ENCODE peak calls at places on chromosome 14, in nine cellular contexts. Q, A, D, M, U, R, I, P and G are unnamed samples.

GRCh38 chr14:105021656-105022275 is 883 bp upstream of the CDCA4 start:
- DNase-seq in Q (peak; percentile 76), A (peak; percentile 52), D (no peak), M (no peak), U (peak; percentile 30), R (peak; percentile 28), I (no peak), P (no peak), G (no peak)

GRCh38 chr14:96089401-96089800 is 50.2 kb downstream of the C14orf132 start:
- DNase-seq in Q (no peak), A (no peak), D (no peak), M (no peak), U (no peak), R (no peak), I (no peak), P (no peak), G (no peak)

GRCh38 chr14:102251161-102251560 is 53.8 kb downstream of the MOK start:
- DNase-seq in Q (no peak), A (no peak), D (no peak), M (no peak), U (no peak), R (no peak), I (no peak), P (no peak), G (no peak)

GRCh38 chr14:36521598-36522345 is 1.7 kb upstream of the NKX2-1 start:
- DNase-seq in Q (no peak), A (no peak), D (no peak), M (no peak), U (no peak), R (no peak), I (peak; percentile 35), P (no peak), G (no peak)

GRCh38 chr14:90429764-90430163 is 32.9 kb downstream of the CALM1 start:
- DNase-seq in Q (no peak), A (no peak), D (no peak), M (no peak), U (peak; percentile 40), R (no peak), I (no peak), P (no peak), G (no peak)

GRCh38 chr14:88424573-88424972 is 39.1 kb downstream of the SPATA7 start:
- DNase-seq in Q (no peak), A (no peak), D (no peak), M (no peak), U (no peak), R (no peak), I (no peak), P (no peak), G (no peak)

GRCh38 chr14:69317780-69318179 is 57.8 kb downstream of the GALNT16 start:
- DNase-seq in Q (no peak), A (no peak), D (no peak), M (no peak), U (no peak), R (no peak), I (no peak), P (no peak), G (no peak)

GRCh38 chr14:44795725-44796124 is 166.0 kb downstream of the KLHL28 start:
- DNase-seq in Q (no peak), A (no peak), D (no peak), M (no peak), U (no peak), R (no peak), I (no peak), P (no peak), G (no peak)

GRCh38 chr14:20143911-20144310 is 5.3 kb downstream of the OR4N5 start:
- DNase-seq in Q (peak; percentile 19), A (no peak), D (no peak), M (no peak), U (no peak), R (no peak), I (no peak), P (peak; percentile 14), G (no peak)

GRCh38 chr14:91420686-91421085 is 3.1 kb upstream of the CCDC88C start:
- DNase-seq in Q (no peak), A (no peak), D (no peak), M (no peak), U (no peak), R (no peak), I (no peak), P (no peak), G (no peak)

GRCh38 chr14:68513137-68513536 is 279.7 kb downstream of the ZFP36L1 start:
- DNase-seq in Q (no peak), A (no peak), D (no peak), M (no peak), U (no peak), R (no peak), I (no peak), P (no peak), G (no peak)

GRCh38 chr14:100348779-100349708 is 25.9 kb downstream of the SLC25A47 start:
- DNase-seq in Q (no peak), A (no peak), D (no peak), M (no peak), U (no peak), R (no peak), I (no peak), P (no peak), G (no peak)

GRCh38 chr14:69079188-69079742 is 73.7 kb downstream of the DCAF5 start:
- DNase-seq in Q (no peak), A (no peak), D (no peak), M (peak; percentile 78), U (no peak), R (no peak), I (no peak), P (no peak), G (no peak)

GRCh38 chr14:100955201-100955600 is 51.7 kb upstream of the RTL1 start:
- DNase-seq in Q (no peak), A (no peak), D (no peak), M (no peak), U (no peak), R (no peak), I (no peak), P (no peak), G (no peak)

GRCh38 chr14:104879201-104879982 is 14.3 kb downstream of the CEP170B start:
- DNase-seq in Q (no peak), A (no peak), D (no peak), M (no peak), U (no peak), R (no peak), I (no peak), P (no peak), G (no peak)

GRCh38 chr14:50726372-50727107 is 58.4 kb upstream of the SAV1 start:
- DNase-seq in Q (no peak), A (peak; percentile 46), D (no peak), M (no peak), U (peak; percentile 9), R (no peak), I (no peak), P (no peak), G (no peak)

GRCh38 chr14:22375321-22375930 is 213.6 kb downstream of the DAD1 start:
- DNase-seq in Q (peak; percentile 72), A (no peak), D (peak; percentile 68), M (peak; percentile 39), U (no peak), R (no peak), I (peak; percentile 33), P (peak; percentile 33), G (peak; percentile 64)

GRCh38 chr14:21264025-21264801 is 5.0 kb downstream of the HNRNPC start:
- DNase-seq in Q (peak; percentile 60), A (no peak), D (no peak), M (no peak), U (no peak), R (no peak), I (no peak), P (no peak), G (no peak)

GRCh38 chr14:79293482-79293881 is 917.8 kb downstream of the DIO2 start:
- DNase-seq in Q (no peak), A (no peak), D (peak; percentile 54), M (no peak), U (no peak), R (peak; percentile 54), I (no peak), P (no peak), G (peak; percentile 35)